ENCODE peak calls at places on chromosomes 11 and 22, in five cellular contexts. R is AG10803, N is stomach, C is AG09309, Z is fibroblast of lung. Q is an unnamed sample.

GRCh38 chr11:95501761-95502266 is 270.8 kb upstream of the SESN3 start:
- DNase-seq in C (no peak), Z (no peak), N (no peak), R (no peak), Q (no peak)

GRCh38 chr22:25207553-25208157 is 8.0 kb downstream of the CRYBB3 start:
- DNase-seq in Z (no peak), R (no peak), N (no peak), C (no peak), Q (no peak)

GRCh38 chr11:67298786-67299185 is 4.5 kb upstream of the SSH3 start:
- DNase-seq in N (no peak), Z (no peak), R (no peak), C (no peak), Q (no peak)

GRCh38 chr11:107669156-107669740 is 42.6 kb downstream of the SLN start:
- DNase-seq in Z (peak), N (no peak), R (no peak), C (no peak), Q (peak)

GRCh38 chr11:47257518-47258316 is at the start of gene NR1H3:
- DNase-seq in Z (peak), R (peak), C (no peak), N (peak), Q (peak)

GRCh38 chr11:110432713-110433392 is 3.1 kb downstream of the FDX1 start:
- DNase-seq in N (no peak), C (no peak), R (peak), Z (peak), Q (peak)

GRCh38 chr11:3370268-3370870 is 8.6 kb downstream of the ZNF195 start:
- DNase-seq in N (no peak), C (no peak), R (no peak), Z (no peak), Q (no peak)

GRCh38 chr11:22466809-22467208 is 128.6 kb downstream of the SLC17A6 start:
- DNase-seq in N (no peak), C (peak), Z (peak), R (peak), Q (peak)

GRCh38 chr11:111905391-111905790 is 6.2 kb downstream of the CRYAB start:
- DNase-seq in Z (no peak), C (no peak), N (no peak), R (no peak), Q (no peak)

GRCh38 chr22:33038131-33038772 is 19.9 kb downstream of the SYN3 start:
- DNase-seq in Z (no peak), N (no peak), C (no peak), R (peak), Q (peak)

GRCh38 chr11:104165014-104165413 is 1.1 kb upstream of the PDGFD start:
- DNase-seq in N (no peak), R (no peak), Z (no peak), C (no peak), Q (no peak)

GRCh38 chr11:113668255-113668654 is 37.9 kb downstream of the TMPRSS5 start:
- DNase-seq in N (no peak), R (no peak), Z (peak), C (no peak), Q (no peak)

GRCh38 chr11:19953342-19953741 is 206.9 kb downstream of the DBX1 start:
- DNase-seq in Z (peak), N (no peak), C (no peak), R (peak), Q (peak)

GRCh38 chr22:19669570-19669969 is 44.7 kb upstream of the SEPTIN5 start:
- DNase-seq in Z (no peak), R (no peak), C (no peak), N (no peak), Q (no peak)

GRCh38 chr22:42655693-42656092 is 6.5 kb upstream of the CYB5R3 start:
- DNase-seq in Z (no peak), N (no peak), C (no peak), R (no peak), Q (no peak)

GRCh38 chr22:46069518-46070214 is 80.7 kb upstream of the PPARA start:
- DNase-seq in C (peak), N (peak), Z (peak), R (peak), Q (peak)

GRCh38 chr11:86588566-86589090 is 83.8 kb downstream of the ME3 start:
- DNase-seq in C (no peak), Z (peak), N (no peak), R (no peak), Q (no peak)

GRCh38 chr11:122748968-122749687 is 89.2 kb upstream of the CRTAM start:
- DNase-seq in R (peak), N (no peak), Z (peak), C (peak), Q (peak)

GRCh38 chr11:43919852-43920597 is 22.4 kb upstream of the C11orf96 start:
- DNase-seq in Z (no peak), R (no peak), C (no peak), N (no peak), Q (peak)

GRCh38 chr11:35097814-35098213 is 41.2 kb upstream of the CD44 start:
- DNase-seq in Z (no peak), C (no peak), N (no peak), R (no peak), Q (no peak)

GRCh38 chr11:82924522-82925224 is 23.1 kb downstream of the DDIAS start:
- DNase-seq in C (no peak), Z (no peak), N (no peak), R (no peak), Q (no peak)

GRCh38 chr22:23110190-23110921 is 31.4 kb downstream of the RSPH14 start:
- DNase-seq in Z (no peak), N (no peak), R (no peak), C (no peak), Q (no peak)

GRCh38 chr11:34266987-34267386 is 90.8 kb downstream of the ABTB2 start:
- DNase-seq in Z (peak), N (no peak), R (peak), C (no peak), Q (no peak)

GRCh38 chr11:64619811-64620285 is 28.8 kb downstream of the SLC22A12 start:
- DNase-seq in C (no peak), Z (peak), R (peak), N (no peak), Q (peak)

GRCh38 chr11:65574147-65574962 is 1.5 kb upstream of the EHBP1L1 start:
- DNase-seq in C (peak), N (peak), Z (peak), R (peak), Q (peak)

GRCh38 chr11:117820071-117820470 is 4.5 kb downstream of the FXYD2 start:
- DNase-seq in C (no peak), R (no peak), Z (no peak), N (no peak), Q (no peak)

GRCh38 chr11:95256204-95256819 is 25.3 kb upstream of the SESN3 start:
- DNase-seq in C (no peak), N (no peak), R (peak), Z (peak), Q (peak)

GRCh38 chr11:68661014-68661413 is 23.3 kb upstream of the GAL start:
- DNase-seq in R (no peak), N (no peak), C (no peak), Z (no peak), Q (no peak)

GRCh38 chr11:82719316-82719715 is 14.3 kb downstream of the FAM181B start:
- DNase-seq in Z (no peak), R (no peak), C (no peak), N (no peak), Q (no peak)

GRCh38 chr22:42185915-42186439 is 55.4 kb upstream of the CYP2D6 start:
- DNase-seq in Z (no peak), R (no peak), N (no peak), C (no peak), Q (no peak)

GRCh38 chr22:41057076-41057475 is 35.3 kb upstream of the EP300 start:
- DNase-seq in C (no peak), R (no peak), Z (no peak), N (no peak), Q (no peak)

GRCh38 chr11:100459791-100460190 is 227.3 kb upstream of the ARHGAP42 start:
- DNase-seq in Z (no peak), N (no peak), C (no peak), R (no peak), Q (no peak)

DNA sequence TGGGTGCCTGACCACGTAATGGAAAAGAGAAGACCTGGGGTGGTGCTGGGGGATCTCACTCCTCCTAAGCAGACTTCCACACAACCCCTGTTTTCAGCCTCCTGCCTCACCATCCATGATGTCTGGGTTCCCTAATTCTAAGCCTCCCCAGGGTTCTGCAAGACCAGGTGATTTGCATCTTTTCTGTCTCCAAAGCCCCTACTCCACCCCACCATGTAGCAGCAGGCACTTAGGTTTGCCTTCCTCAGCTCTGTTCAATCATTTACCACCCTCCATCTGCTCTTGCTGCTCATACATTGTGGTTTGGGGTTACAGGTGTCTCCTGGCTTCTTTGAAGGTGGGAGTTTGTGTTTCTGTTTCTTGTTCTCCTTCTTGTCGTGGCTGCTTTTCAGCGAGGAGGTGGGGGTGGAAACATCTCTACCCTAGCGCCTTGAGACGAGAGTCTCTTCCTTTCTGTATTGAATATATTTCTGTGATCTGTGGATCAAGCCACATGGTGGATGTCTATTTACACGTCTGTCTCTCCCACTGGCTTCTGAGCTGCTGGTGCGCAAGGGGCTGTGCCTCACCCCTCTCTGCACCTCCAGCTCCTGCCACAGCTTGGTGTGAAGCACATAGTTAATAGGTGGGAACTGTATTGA is 6.6 kb upstream of the SSTR3 start:
- DNase-seq in Z (no peak), N (no peak), R (no peak), C (no peak), Q (no peak)
- H3K4me3 ChIP-seq in Z (no peak), N (no peak), R (no peak), C (no peak), Q (no peak)

GRCh38 chr11:469684-470667 is 19.9 kb downstream of the PTDSS2 start:
- DNase-seq in C (no peak), R (peak), Z (peak), N (peak), Q (peak)
- TF ChIP-seq CTCF in C (peak), R (peak), Z (peak), N (peak), Q (peak)

DNA sequence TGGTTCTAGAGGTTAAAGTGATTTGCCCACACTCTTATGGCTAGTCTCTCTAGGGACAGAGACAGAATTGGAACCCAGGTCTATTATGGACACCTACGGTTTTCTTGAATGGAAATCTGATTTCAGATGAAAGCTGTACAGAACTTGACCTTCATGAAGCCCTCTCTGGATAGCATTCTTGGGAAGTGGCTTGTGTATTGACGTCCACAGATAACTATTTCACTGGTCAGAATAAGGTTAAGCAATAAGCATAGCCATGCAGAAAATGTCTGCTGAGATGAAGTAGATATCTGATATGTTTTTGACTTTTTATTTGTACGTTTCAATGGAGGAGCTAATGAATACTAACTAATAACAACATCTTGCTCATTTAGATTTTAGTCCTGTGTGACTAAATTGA is 1.1 kb downstream of the TLCD5 start:
- DNase-seq in N (no peak), C (peak), R (peak), Z (peak), Q (peak)
- H3K4me3 ChIP-seq in N (peak), C (peak), R (peak), Z (peak), Q (peak)

DNA sequence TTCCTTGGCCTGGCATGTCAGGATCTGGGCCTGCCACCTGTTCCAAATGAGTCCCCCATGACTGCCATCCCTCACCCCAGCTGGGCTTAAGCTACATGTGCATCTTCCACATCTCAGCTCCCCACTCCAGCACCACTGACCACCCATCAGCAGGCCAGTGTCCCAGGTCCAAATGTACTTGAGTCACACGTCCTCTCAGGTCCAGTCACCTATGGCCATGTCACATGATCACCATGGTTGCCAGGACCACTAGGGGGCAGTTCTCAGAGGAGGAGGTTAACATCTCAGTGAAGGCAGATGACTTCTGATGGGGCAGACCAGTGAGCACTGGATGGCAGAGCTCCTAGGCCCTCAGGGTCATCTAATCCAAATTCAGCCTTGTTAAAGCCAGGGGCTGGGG is 41.9 kb upstream of the WNT11 start:
- DNase-seq in N (no peak), R (no peak), C (no peak), Z (no peak), Q (no peak)
- TF ChIP-seq CTCF in N (no peak), R (peak), C (peak), Z (peak), Q (peak)

DNA sequence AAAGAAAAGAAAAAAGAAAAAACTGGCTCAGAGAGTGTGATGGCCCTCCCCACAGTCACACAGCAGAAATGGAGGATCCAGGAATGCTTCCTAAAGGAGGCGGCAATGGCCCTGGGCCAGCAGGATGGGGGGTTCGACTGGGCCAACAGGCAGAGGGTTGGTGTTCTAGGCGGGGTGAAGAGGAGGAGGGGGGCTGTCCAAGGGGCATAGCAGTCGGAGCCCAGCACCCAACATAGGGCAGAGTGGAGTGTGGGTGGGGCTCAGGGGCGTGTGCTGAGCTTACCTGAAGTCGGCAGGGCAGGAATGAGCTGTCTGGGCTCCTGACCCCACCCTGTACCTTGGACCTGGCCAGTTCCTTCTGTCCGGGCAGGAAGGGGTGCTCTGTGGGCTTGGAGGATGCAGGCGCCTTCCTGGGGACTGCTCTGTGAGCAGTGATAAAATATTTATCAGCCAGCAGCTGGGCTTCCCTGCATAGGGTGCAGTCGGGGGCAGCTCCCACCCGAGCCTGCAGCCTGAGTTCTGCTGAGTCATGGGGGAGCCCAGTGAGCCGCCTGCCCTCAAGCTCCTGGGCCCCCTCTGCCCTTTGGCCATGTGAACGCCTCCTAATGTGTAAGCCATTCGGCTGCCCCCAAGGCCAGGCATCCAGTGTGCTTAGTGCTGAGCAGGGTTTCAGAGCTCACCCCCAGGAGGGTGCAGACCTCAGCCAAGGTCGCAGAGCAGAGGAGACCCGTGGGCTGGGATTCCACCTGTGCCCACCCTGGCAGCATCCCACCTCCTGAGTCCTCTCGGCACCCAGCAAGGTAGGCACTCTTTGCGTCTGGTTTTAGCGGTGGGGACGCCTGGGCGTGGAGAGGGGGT is 25.3 kb upstream of the PRR5 start:
- DNase-seq in N (peak), C (no peak), Z (no peak), R (no peak), Q (no peak)
- H3K4me3 ChIP-seq in N (peak), C (no peak), Z (no peak), R (no peak), Q (peak)

DNA sequence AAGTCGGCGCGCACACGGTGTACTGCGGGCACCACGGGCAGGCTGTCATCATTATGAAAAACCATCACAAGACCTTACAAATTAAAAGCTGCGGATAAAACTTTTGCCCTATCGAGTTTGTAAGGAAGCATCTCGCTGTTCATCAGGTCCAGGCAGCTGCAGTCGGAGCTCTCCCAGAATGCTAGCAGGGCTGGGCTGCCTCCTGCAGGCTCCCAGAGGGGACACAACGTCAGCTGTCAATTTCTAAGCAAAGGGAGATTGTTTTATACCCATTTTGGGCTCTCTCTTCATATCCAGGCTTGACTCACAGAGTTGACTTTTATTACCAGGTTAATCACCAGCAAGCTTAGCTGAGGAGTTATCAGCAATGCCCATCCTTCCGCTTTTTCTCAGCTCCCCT is 375.1 kb downstream of the OPCML start:
- DNase-seq in Z (no peak), R (no peak), C (no peak), N (no peak), Q (no peak)
- TF ChIP-seq CTCF in Z (no peak), R (no peak), C (no peak), N (no peak), Q (no peak)

DNA sequence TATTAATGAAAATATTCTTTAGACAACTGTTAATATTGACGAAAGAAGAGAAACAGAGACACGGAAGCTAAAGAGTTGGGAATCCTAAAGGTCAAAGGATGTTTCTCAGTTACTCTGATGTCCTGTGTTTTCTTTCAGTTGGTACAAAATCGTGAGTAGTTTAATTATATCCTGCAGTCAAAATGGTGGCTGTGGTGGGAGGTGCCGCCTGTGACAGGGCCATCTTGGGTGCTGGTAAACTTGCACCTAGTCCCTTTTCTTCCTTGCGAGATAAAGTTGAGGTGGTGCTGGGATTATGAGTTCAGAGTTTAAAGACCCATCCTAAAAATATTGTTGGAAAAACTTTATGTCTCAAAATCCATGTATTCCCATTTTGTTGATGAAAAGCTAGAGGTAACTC is 2.2 kb downstream of the CECR2 start:
- DNase-seq in R (no peak), N (no peak), Z (no peak), C (no peak), Q (no peak)
- H3K4me3 ChIP-seq in R (no peak), N (no peak), Z (no peak), C (no peak), Q (peak)

DNA sequence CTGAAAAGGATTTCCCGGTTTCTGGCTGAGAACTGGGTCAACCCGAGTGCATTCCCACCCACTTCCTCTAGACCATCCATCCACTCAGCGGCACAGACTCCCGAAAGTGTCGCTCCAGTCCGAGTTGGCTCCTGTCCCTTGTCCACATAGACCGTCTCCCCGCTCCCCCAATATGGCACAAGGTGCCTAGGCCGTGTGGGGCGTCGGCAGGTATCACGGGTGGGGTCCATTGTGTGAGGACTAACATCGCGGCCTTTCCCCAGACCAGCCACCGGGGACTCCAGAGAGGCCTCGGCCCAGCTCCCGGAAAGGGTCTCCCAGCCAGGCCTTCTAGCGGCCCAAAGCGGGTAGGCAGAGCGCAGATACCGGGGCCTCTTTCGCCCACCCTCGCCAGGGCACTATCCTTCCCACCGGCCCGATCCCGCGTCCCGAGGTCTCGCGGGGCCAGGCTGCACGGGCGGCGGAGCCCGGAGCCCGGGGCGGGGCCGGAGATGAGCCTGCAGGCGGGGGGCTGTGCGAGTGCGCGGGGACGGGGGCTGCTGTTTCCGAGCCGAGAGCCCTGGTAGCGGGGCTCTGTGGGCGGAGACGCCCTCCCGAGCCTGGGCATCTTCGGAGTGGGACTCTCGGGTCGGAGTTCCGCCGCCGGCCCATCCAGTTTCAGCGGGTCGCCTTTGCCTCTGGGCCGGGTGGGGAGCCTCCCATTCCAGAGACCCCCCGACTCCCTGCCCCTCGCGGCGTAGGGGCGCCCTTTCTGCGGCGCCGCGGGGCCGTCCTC is 21.1 kb downstream of the SERPINH1 start:
- DNase-seq in C (no peak), N (peak), R (peak), Z (peak), Q (peak)
- TF ChIP-seq CTCF in C (no peak), N (no peak), R (peak), Z (peak), Q (no peak)

Q was measured in choroid plexus epithelial cell.